ENCODE peak calls at places on chromosomes 13 and 19, in six cellular contexts. X, D, O, S, W and N are unnamed samples.

GRCh38 chr19:2041686-2042484 is 9.2 kb downstream of the MKNK2 start:
- DNase-seq in S (peak), D (peak), X (peak), W (peak), O (peak), N (peak)

GRCh38 chr19:7910321-7911161 is 4.1 kb upstream of the TGFBR3L start:
- DNase-seq in S (no peak), X (no peak), D (no peak), O (no peak), W (peak), N (no peak)

GRCh38 chr19:56837892-56838679 is 2.4 kb downstream of the PEG3 start:
- DNase-seq in D (no peak), W (peak), S (no peak), X (no peak), O (no peak), N (no peak)

GRCh38 chr19:4910594-4911273 is 1.4 kb downstream of the UHRF1 start:
- DNase-seq in D (peak), O (no peak), S (peak), W (no peak), X (no peak), N (no peak)

GRCh38 chr19:33054623-33055022 is 10.1 kb downstream of the RHPN2 start:
- DNase-seq in W (no peak), S (no peak), D (no peak), X (peak), O (no peak), N (no peak)

GRCh38 chr13:100131863-100132574 is 43.1 kb downstream of the PCCA start:
- DNase-seq in S (peak), W (no peak), O (no peak), X (no peak), D (peak), N (no peak)

GRCh38 chr13:93416943-93417342 is 190.3 kb downstream of the GPC6 start:
- DNase-seq in W (no peak), X (no peak), S (no peak), O (no peak), D (no peak), N (no peak)

GRCh38 chr19:54515156-54515555 is 12.5 kb downstream of the LAIR2 start:
- DNase-seq in O (no peak), S (no peak), D (no peak), W (no peak), X (no peak), N (no peak)

GRCh38 chr19:46736544-46737274 is 9.1 kb upstream of the FKRP start:
- DNase-seq in W (no peak), D (no peak), S (no peak), O (no peak), X (no peak), N (no peak)

GRCh38 chr13:48072304-48072703 is 22.6 kb downstream of the MED4 start:
- DNase-seq in O (no peak), W (no peak), X (peak), S (no peak), D (no peak), N (no peak)